ENCODE peak calls at places on chromosome 21, in five cellular contexts. G is kidney glomerular epithelial cell, W is GOT3, P is OCI-M1, O is fibroblast of mammary gland. L is an unnamed sample.

GRCh38 chr21:16742116-16742515 is 770.7 kb upstream of the CXADR start:
- DNase-seq in G (no peak), W (no peak), P (no peak), O (no peak), L (no peak)

GRCh38 chr21:14554948-14555347 is 8.8 kb upstream of the SAMSN1 start:
- DNase-seq in G (no peak), W (no peak), P (peak; percentile 47), O (peak; percentile 34), L (no peak)

GRCh38 chr21:35529141-35529863 is 480.2 kb upstream of the RUNX1 start:
- DNase-seq in G (peak; percentile 25), W (no peak), P (peak; percentile 86), O (no peak), L (peak; percentile 25)

GRCh38 chr21:42071146-42071737 is at the start of gene UMODL1:
- DNase-seq in G (no peak), W (no peak), P (no peak), O (no peak), L (no peak)

GRCh38 chr21:44932366-44933181 is 7.3 kb upstream of the SLX9 start:
- DNase-seq in G (no peak), W (no peak), P (peak; percentile 45), O (no peak), L (no peak)

GRCh38 chr21:45265721-45266517 is 21.8 kb downstream of the POFUT2 start:
- DNase-seq in G (no peak), W (no peak), P (no peak), O (no peak), L (no peak)

GRCh38 chr21:44982558-44983244 is 42.9 kb downstream of the SLX9 start:
- DNase-seq in G (no peak), W (no peak), P (no peak), O (no peak), L (no peak)

GRCh38 chr21:34690041-34690792 is 21.4 kb downstream of the CLIC6 start:
- DNase-seq in G (no peak), W (no peak), P (no peak), O (no peak), L (no peak)

GRCh38 chr21:32412998-32413504 is 545 bp downstream of the EVA1C start:
- DNase-seq in G (peak; percentile 20), W (no peak), P (no peak), O (no peak), L (no peak)

L was measured in RCC 7860.